ENCODE peak calls at places on chromosomes 2 and 18, in five cellular contexts. Q, Z, E, G and H are unnamed samples.

GRCh38 chr2:47501374-47502200 is 98.6 kb downstream of the MSH2 start:
- DNase-seq in E (peak; percentile 27), Q (no peak), G (no peak), Z (no peak), H (no peak)

GRCh38 chr2:169709970-169710369 is 15.7 kb downstream of the PHOSPHO2 start:
- DNase-seq in E (no peak), Q (no peak), Z (no peak), G (no peak), H (no peak)

GRCh38 chr2:190376083-190376482 is 32.1 kb upstream of the MFSD6 start:
- DNase-seq in G (no peak), Q (no peak), E (no peak), Z (no peak), H (no peak)

GRCh38 chr2:128750328-128751165 is 431.9 kb upstream of the HS6ST1 start:
- DNase-seq in G (no peak), E (no peak), Q (no peak), Z (no peak), H (no peak)

GRCh38 chr18:22933206-22933957 is at the start of gene RBBP8:
- DNase-seq in Q (peak; percentile 94), Z (peak; percentile 89), E (peak; percentile 94), G (peak; percentile 89), H (peak; percentile 56)

GRCh38 chr2:42568431-42569115 is at the start of gene MTA3:
- DNase-seq in Z (peak; percentile 72), Q (peak; percentile 83), E (peak; percentile 81), G (peak; percentile 35), H (peak; percentile 9)

GRCh38 chr2:119525574-119525973 is 1.3 kb upstream of the SCTR start:
- DNase-seq in Z (no peak), Q (no peak), E (no peak), G (no peak), H (no peak)

GRCh38 chr2:46806526-46806925 is 109.1 kb downstream of the MCFD2 start:
- DNase-seq in G (no peak), Q (no peak), E (peak; percentile 47), Z (no peak), H (no peak)

GRCh38 chr18:2147866-2148265 is 423.4 kb downstream of the METTL4 start:
- DNase-seq in Z (peak; percentile 22), E (no peak), G (no peak), Q (no peak), H (no peak)

GRCh38 chr2:104825124-104825865 is 28.6 kb upstream of the POU3F3 start:
- DNase-seq in Q (no peak), G (no peak), Z (no peak), E (no peak), H (no peak)

GRCh38 chr18:45755936-45756335 is 32.0 kb downstream of the SLC14A1 start:
- DNase-seq in Q (no peak), E (no peak), G (no peak), Z (no peak), H (no peak)

GRCh38 chr2:199019898-199020507 is 437.7 kb downstream of the SATB2 start:
- DNase-seq in G (peak; percentile 5), Q (no peak), E (peak; percentile 36), Z (no peak), H (no peak)

GRCh38 chr2:197310940-197311485 is 433 bp upstream of the ANKRD44 start:
- DNase-seq in E (no peak), Q (no peak), G (no peak), Z (no peak), H (no peak)

GRCh38 chr2:134218928-134219707 is 34.8 kb upstream of the MGAT5 start:
- DNase-seq in Q (peak; percentile 61), E (no peak), Z (no peak), G (peak; percentile 71), H (no peak)

GRCh38 chr2:241898681-241899270 is 29.2 kb downstream of the RTP5 start:
- DNase-seq in G (no peak), E (no peak), Q (peak; percentile 40), Z (no peak), H (no peak)